ENCODE peak calls at places on chromosome 6, in nine cellular contexts. One of them, this sample, is unnamed.

GRCh38 chr6:151633517-151634335 is 139.9 kb downstream of the CCDC170 start:
- DNase-seq in transverse colon: no peak
- DNase-seq in Jurkat, Clone E6-1: no peak
- DNase-seq in colonic mucosa: no peak
- DNase-seq in fibroblast of lung: no peak
- DNase-seq in PC-3: no peak
- DNase-seq in ovary: no peak
- DNase-seq in foreskin fibroblast: no peak
- DNase-seq in bronchial epithelial cell: no peak
- DNase-seq in this sample: no peak

GRCh38 chr6:150672792-150673191 is 73.1 kb downstream of the PLEKHG1 start:
- DNase-seq in transverse colon: no peak
- DNase-seq in Jurkat, Clone E6-1: no peak
- DNase-seq in colonic mucosa: no peak
- DNase-seq in fibroblast of lung: no peak
- DNase-seq in PC-3: no peak
- DNase-seq in ovary: no peak
- DNase-seq in foreskin fibroblast: no peak
- DNase-seq in bronchial epithelial cell: no peak
- DNase-seq in this sample: no peak

GRCh38 chr6:37306624-37307222 is 47.1 kb upstream of the RNF8 start:
- DNase-seq in transverse colon: no peak
- DNase-seq in Jurkat, Clone E6-1: no peak
- DNase-seq in colonic mucosa: no peak
- DNase-seq in fibroblast of lung: no peak
- DNase-seq in PC-3: no peak
- DNase-seq in ovary: no peak
- DNase-seq in foreskin fibroblast: no peak
- DNase-seq in bronchial epithelial cell: no peak
- DNase-seq in this sample: no peak

GRCh38 chr6:46932941-46933340 is 11.2 kb upstream of the ADGRF5 start:
- DNase-seq in transverse colon: no peak
- DNase-seq in Jurkat, Clone E6-1: no peak
- DNase-seq in colonic mucosa: no peak
- DNase-seq in fibroblast of lung: peak
- DNase-seq in PC-3: no peak
- DNase-seq in ovary: no peak
- DNase-seq in foreskin fibroblast: no peak
- DNase-seq in bronchial epithelial cell: no peak
- DNase-seq in this sample: no peak

GRCh38 chr6:28603920-28604319 is 78.2 kb downstream of the GPX5 start:
- DNase-seq in transverse colon: no peak
- DNase-seq in Jurkat, Clone E6-1: no peak
- DNase-seq in colonic mucosa: no peak
- DNase-seq in fibroblast of lung: no peak
- DNase-seq in PC-3: no peak
- DNase-seq in ovary: no peak
- DNase-seq in foreskin fibroblast: no peak
- DNase-seq in bronchial epithelial cell: no peak
- DNase-seq in this sample: no peak

GRCh38 chr6:139832493-139832892 is 458.0 kb upstream of the CITED2 start:
- DNase-seq in transverse colon: no peak
- DNase-seq in Jurkat, Clone E6-1: no peak
- DNase-seq in colonic mucosa: no peak
- DNase-seq in fibroblast of lung: no peak
- DNase-seq in PC-3: no peak
- DNase-seq in ovary: no peak
- DNase-seq in foreskin fibroblast: no peak
- DNase-seq in bronchial epithelial cell: no peak
- DNase-seq in this sample: no peak

GRCh38 chr6:39488255-39488881 is 165.9 kb upstream of the KCNK16 start:
- DNase-seq in transverse colon: no peak
- DNase-seq in Jurkat, Clone E6-1: no peak
- DNase-seq in colonic mucosa: no peak
- DNase-seq in fibroblast of lung: no peak
- DNase-seq in PC-3: no peak
- DNase-seq in ovary: no peak
- DNase-seq in foreskin fibroblast: no peak
- DNase-seq in bronchial epithelial cell: no peak
- DNase-seq in this sample: no peak

GRCh38 chr6:136408205-136408604 is 118.6 kb upstream of the BCLAF1 start:
- DNase-seq in transverse colon: no peak
- DNase-seq in Jurkat, Clone E6-1: no peak
- DNase-seq in colonic mucosa: no peak
- DNase-seq in fibroblast of lung: peak
- DNase-seq in PC-3: peak
- DNase-seq in ovary: no peak
- DNase-seq in foreskin fibroblast: peak
- DNase-seq in bronchial epithelial cell: peak
- DNase-seq in this sample: peak

GRCh38 chr6:16320533-16321340 is 82.3 kb downstream of the GMPR start:
- DNase-seq in transverse colon: no peak
- DNase-seq in Jurkat, Clone E6-1: no peak
- DNase-seq in colonic mucosa: no peak
- DNase-seq in fibroblast of lung: peak
- DNase-seq in PC-3: no peak
- DNase-seq in ovary: no peak
- DNase-seq in foreskin fibroblast: peak
- DNase-seq in bronchial epithelial cell: no peak
- DNase-seq in this sample: peak

GRCh38 chr6:84728602-84729001 is 35.8 kb downstream of the TBX18 start:
- DNase-seq in transverse colon: no peak
- DNase-seq in Jurkat, Clone E6-1: peak
- DNase-seq in colonic mucosa: no peak
- DNase-seq in fibroblast of lung: peak
- DNase-seq in PC-3: peak
- DNase-seq in ovary: no peak
- DNase-seq in foreskin fibroblast: peak
- DNase-seq in bronchial epithelial cell: peak
- DNase-seq in this sample: peak

GRCh38 chr6:15501806-15502450 is 160.9 kb downstream of the DTNBP1 start:
- DNase-seq in transverse colon: peak
- DNase-seq in Jurkat, Clone E6-1: no peak
- DNase-seq in colonic mucosa: no peak
- DNase-seq in fibroblast of lung: peak
- DNase-seq in PC-3: peak
- DNase-seq in ovary: peak
- DNase-seq in foreskin fibroblast: no peak
- DNase-seq in bronchial epithelial cell: no peak
- DNase-seq in this sample: peak

GRCh38 chr6:14975124-14975815 is 270.6 kb upstream of the JARID2 start:
- DNase-seq in transverse colon: no peak
- DNase-seq in Jurkat, Clone E6-1: no peak
- DNase-seq in colonic mucosa: no peak
- DNase-seq in fibroblast of lung: peak
- DNase-seq in PC-3: no peak
- DNase-seq in ovary: no peak
- DNase-seq in foreskin fibroblast: no peak
- DNase-seq in bronchial epithelial cell: no peak
- DNase-seq in this sample: no peak

GRCh38 chr6:3381233-3382065 is 75.4 kb downstream of the SLC22A23 start:
- DNase-seq in transverse colon: no peak
- DNase-seq in Jurkat, Clone E6-1: no peak
- DNase-seq in colonic mucosa: no peak
- DNase-seq in fibroblast of lung: no peak
- DNase-seq in PC-3: no peak
- DNase-seq in ovary: no peak
- DNase-seq in foreskin fibroblast: no peak
- DNase-seq in bronchial epithelial cell: no peak
- DNase-seq in this sample: no peak

GRCh38 chr6:169720207-169720855 is 4.0 kb downstream of the PHF10 start:
- DNase-seq in transverse colon: no peak
- DNase-seq in Jurkat, Clone E6-1: no peak
- DNase-seq in colonic mucosa: no peak
- DNase-seq in fibroblast of lung: no peak
- DNase-seq in PC-3: no peak
- DNase-seq in ovary: no peak
- DNase-seq in foreskin fibroblast: no peak
- DNase-seq in bronchial epithelial cell: no peak
- DNase-seq in this sample: no peak
- H3K4me3 ChIP-seq in transverse colon: no peak
- H3K4me3 ChIP-seq in Jurkat, Clone E6-1: no peak
- H3K4me3 ChIP-seq in colonic mucosa: no peak
- H3K4me3 ChIP-seq in fibroblast of lung: no peak
- H3K4me3 ChIP-seq in PC-3: no peak
- H3K4me3 ChIP-seq in ovary: no peak
- H3K4me3 ChIP-seq in foreskin fibroblast: no peak
- H3K4me3 ChIP-seq in bronchial epithelial cell: no peak
- H3K4me3 ChIP-seq in this sample: no peak

GRCh38 chr6:53735896-53736295 is 58.9 kb upstream of the LRRC1 start:
- DNase-seq in transverse colon: peak
- DNase-seq in Jurkat, Clone E6-1: peak
- DNase-seq in colonic mucosa: no peak
- DNase-seq in fibroblast of lung: no peak
- DNase-seq in PC-3: no peak
- DNase-seq in ovary: no peak
- DNase-seq in foreskin fibroblast: no peak
- DNase-seq in bronchial epithelial cell: no peak
- DNase-seq in this sample: no peak

GRCh38 chr6:53737746-53738145 is 57.1 kb upstream of the LRRC1 start:
- DNase-seq in transverse colon: peak
- DNase-seq in Jurkat, Clone E6-1: no peak
- DNase-seq in colonic mucosa: peak
- DNase-seq in fibroblast of lung: no peak
- DNase-seq in PC-3: peak
- DNase-seq in ovary: no peak
- DNase-seq in foreskin fibroblast: no peak
- DNase-seq in bronchial epithelial cell: peak
- DNase-seq in this sample: peak

GRCh38 chr6:53731906-53732636 is 62.7 kb upstream of the LRRC1 start:
- DNase-seq in transverse colon: no peak
- DNase-seq in Jurkat, Clone E6-1: peak
- DNase-seq in colonic mucosa: no peak
- DNase-seq in fibroblast of lung: no peak
- DNase-seq in PC-3: no peak
- DNase-seq in ovary: no peak
- DNase-seq in foreskin fibroblast: no peak
- DNase-seq in bronchial epithelial cell: no peak
- DNase-seq in this sample: no peak

GRCh38 chr6:53730767-53731166 is 64.0 kb upstream of the LRRC1 start:
- DNase-seq in transverse colon: no peak
- DNase-seq in Jurkat, Clone E6-1: no peak
- DNase-seq in colonic mucosa: no peak
- DNase-seq in fibroblast of lung: no peak
- DNase-seq in PC-3: no peak
- DNase-seq in ovary: no peak
- DNase-seq in foreskin fibroblast: no peak
- DNase-seq in bronchial epithelial cell: no peak
- DNase-seq in this sample: no peak

GRCh38 chr6:53734473-53735299 is 60.1 kb upstream of the LRRC1 start:
- DNase-seq in transverse colon: peak
- DNase-seq in Jurkat, Clone E6-1: peak
- DNase-seq in colonic mucosa: peak
- DNase-seq in fibroblast of lung: peak
- DNase-seq in PC-3: peak
- DNase-seq in ovary: no peak
- DNase-seq in foreskin fibroblast: peak
- DNase-seq in bronchial epithelial cell: peak
- DNase-seq in this sample: peak
- H3K4me3 ChIP-seq in transverse colon: no peak
- H3K4me3 ChIP-seq in Jurkat, Clone E6-1: peak
- H3K4me3 ChIP-seq in colonic mucosa: no peak
- H3K4me3 ChIP-seq in fibroblast of lung: no peak
- H3K4me3 ChIP-seq in PC-3: peak
- H3K4me3 ChIP-seq in ovary: no peak
- H3K4me3 ChIP-seq in foreskin fibroblast: no peak
- H3K4me3 ChIP-seq in bronchial epithelial cell: no peak
- H3K4me3 ChIP-seq in this sample: no peak

GRCh38 chr6:106527111-106527510 is 102.2 kb downstream of the RTN4IP1 start:
- DNase-seq in transverse colon: no peak
- DNase-seq in Jurkat, Clone E6-1: no peak
- DNase-seq in colonic mucosa: no peak
- DNase-seq in fibroblast of lung: no peak
- DNase-seq in PC-3: peak
- DNase-seq in ovary: no peak
- DNase-seq in foreskin fibroblast: no peak
- DNase-seq in bronchial epithelial cell: peak
- DNase-seq in this sample: peak

GRCh38 chr6:106527979-106528378 is 101.3 kb downstream of the RTN4IP1 start:
- DNase-seq in transverse colon: no peak
- DNase-seq in Jurkat, Clone E6-1: no peak
- DNase-seq in colonic mucosa: no peak
- DNase-seq in fibroblast of lung: peak
- DNase-seq in PC-3: peak
- DNase-seq in ovary: no peak
- DNase-seq in foreskin fibroblast: peak
- DNase-seq in bronchial epithelial cell: peak
- DNase-seq in this sample: peak

GRCh38 chr6:106525111-106525884 is 104.0 kb downstream of the RTN4IP1 start:
- DNase-seq in transverse colon: no peak
- DNase-seq in Jurkat, Clone E6-1: peak
- DNase-seq in colonic mucosa: no peak
- DNase-seq in fibroblast of lung: no peak
- DNase-seq in PC-3: peak
- DNase-seq in ovary: no peak
- DNase-seq in foreskin fibroblast: no peak
- DNase-seq in bronchial epithelial cell: peak
- DNase-seq in this sample: no peak

GRCh38 chr6:106528521-106528920 is 100.8 kb downstream of the RTN4IP1 start:
- DNase-seq in transverse colon: no peak
- DNase-seq in Jurkat, Clone E6-1: no peak
- DNase-seq in colonic mucosa: no peak
- DNase-seq in fibroblast of lung: no peak
- DNase-seq in PC-3: no peak
- DNase-seq in ovary: no peak
- DNase-seq in foreskin fibroblast: no peak
- DNase-seq in bronchial epithelial cell: peak
- DNase-seq in this sample: no peak

GRCh38 chr6:106525885-106526280 is 103.4 kb downstream of the RTN4IP1 start:
- DNase-seq in transverse colon: no peak
- DNase-seq in Jurkat, Clone E6-1: peak
- DNase-seq in colonic mucosa: no peak
- DNase-seq in fibroblast of lung: no peak
- DNase-seq in PC-3: no peak
- DNase-seq in ovary: no peak
- DNase-seq in foreskin fibroblast: no peak
- DNase-seq in bronchial epithelial cell: peak
- DNase-seq in this sample: no peak
- H3K4me3 ChIP-seq in transverse colon: no peak
- H3K4me3 ChIP-seq in Jurkat, Clone E6-1: no peak
- H3K4me3 ChIP-seq in colonic mucosa: no peak
- H3K4me3 ChIP-seq in fibroblast of lung: no peak
- H3K4me3 ChIP-seq in PC-3: no peak
- H3K4me3 ChIP-seq in ovary: no peak
- H3K4me3 ChIP-seq in foreskin fibroblast: no peak
- H3K4me3 ChIP-seq in bronchial epithelial cell: no peak
- H3K4me3 ChIP-seq in this sample: no peak

DNA sequence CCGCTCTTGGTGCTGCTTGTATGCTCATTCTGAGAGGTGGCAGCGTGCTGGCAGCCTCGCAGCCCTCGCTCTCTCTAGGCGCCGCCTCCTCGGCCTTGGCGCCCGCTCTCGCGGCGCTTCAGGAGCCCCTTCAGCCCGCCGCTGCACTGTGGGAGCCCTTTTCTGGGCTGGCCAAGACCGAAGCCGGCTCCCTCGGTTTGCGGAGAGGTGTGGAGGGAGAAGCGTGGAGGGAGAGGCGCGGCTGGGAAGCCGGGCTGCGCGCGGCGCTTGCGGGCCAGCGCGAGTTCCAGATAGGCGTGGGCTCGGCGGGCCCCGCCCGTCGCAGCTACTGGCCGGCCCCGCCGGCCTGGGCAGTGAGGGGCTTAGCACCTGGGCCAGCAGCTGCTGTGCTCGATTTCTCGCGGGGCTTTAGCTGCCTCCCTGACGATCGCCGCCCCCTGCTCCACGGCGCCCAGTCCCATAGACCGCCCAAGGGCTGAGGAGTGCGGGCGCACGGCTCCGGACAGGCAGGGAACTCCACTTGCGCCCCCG is 19.5 kb upstream of the FAM8A1 start:
- DNase-seq in transverse colon: peak
- DNase-seq in Jurkat, Clone E6-1: no peak
- DNase-seq in colonic mucosa: no peak
- DNase-seq in fibroblast of lung: peak
- DNase-seq in PC-3: peak
- DNase-seq in ovary: peak
- DNase-seq in foreskin fibroblast: no peak
- DNase-seq in bronchial epithelial cell: no peak
- DNase-seq in this sample: peak
- H3K4me3 ChIP-seq in transverse colon: peak
- H3K4me3 ChIP-seq in Jurkat, Clone E6-1: no peak
- H3K4me3 ChIP-seq in colonic mucosa: peak
- H3K4me3 ChIP-seq in fibroblast of lung: peak
- H3K4me3 ChIP-seq in PC-3: peak
- H3K4me3 ChIP-seq in ovary: peak
- H3K4me3 ChIP-seq in foreskin fibroblast: peak
- H3K4me3 ChIP-seq in bronchial epithelial cell: peak
- H3K4me3 ChIP-seq in this sample: peak